ENCODE peak calls at places on chromosomes 5 and 9, in nine cellular contexts. V, H, Y, G, Q, A, I, X and L are unnamed samples.

GRCh38 chr5:174732040-174733020 is 7.9 kb downstream of the MSX2 start:
- DNase-seq in V (no peak), H (no peak), Y (no peak), G (no peak), Q (no peak), A (no peak), I (no peak), X (no peak), L (no peak)

GRCh38 chr9:84140535-84141101 is 160.0 kb downstream of the RMI1 start:
- DNase-seq in V (no peak), H (no peak), Y (no peak), G (no peak), Q (peak), A (no peak), I (peak), X (no peak), L (no peak)

GRCh38 chr5:1722877-1723276 is 76.8 kb downstream of the MRPL36 start:
- DNase-seq in V (no peak), H (no peak), Y (peak), G (no peak), Q (no peak), A (no peak), I (no peak), X (no peak), L (no peak)

GRCh38 chr5:143882520-143882919 is 70.6 kb downstream of the HMHB1 start:
- DNase-seq in V (no peak), H (no peak), Y (no peak), G (no peak), Q (no peak), A (no peak), I (no peak), X (no peak), L (no peak)

GRCh38 chr9:120869360-120869687 is 7.7 kb downstream of the PHF19 start:
- DNase-seq in V (no peak), H (no peak), Y (no peak), G (no peak), Q (no peak), A (no peak), I (no peak), X (no peak), L (no peak)

GRCh38 chr5:64532657-64533056 is 26.8 kb downstream of the RGS7BP start:
- DNase-seq in V (no peak), H (no peak), Y (no peak), G (no peak), Q (no peak), A (no peak), I (no peak), X (no peak), L (no peak)

GRCh38 chr5:59360130-59360555 is 533.4 kb downstream of the PDE4D start:
- DNase-seq in V (no peak), H (no peak), Y (no peak), G (no peak), Q (no peak), A (no peak), I (no peak), X (no peak), L (no peak)

GRCh38 chr5:126694403-126694802 is 82.5 kb upstream of the LMNB1 start:
- DNase-seq in V (no peak), H (no peak), Y (no peak), G (no peak), Q (no peak), A (no peak), I (no peak), X (no peak), L (no peak)

GRCh38 chr5:120613729-120614128 is 149.6 kb downstream of the PRR16 start:
- DNase-seq in V (no peak), H (no peak), Y (no peak), G (no peak), Q (no peak), A (no peak), I (no peak), X (no peak), L (no peak)

GRCh38 chr9:7259544-7260241 is 501.9 kb downstream of the KDM4C start:
- DNase-seq in V (no peak), H (no peak), Y (no peak), G (no peak), Q (no peak), A (no peak), I (no peak), X (no peak), L (no peak)

GRCh38 chr9:88532320-88532719 is 2.7 kb upstream of the NXNL2 start:
- DNase-seq in V (no peak), H (no peak), Y (no peak), G (no peak), Q (peak), A (no peak), I (peak), X (no peak), L (no peak)

GRCh38 chr5:173549644-173550043 is 66.8 kb downstream of the BOD1 start:
- DNase-seq in V (no peak), H (no peak), Y (no peak), G (no peak), Q (no peak), A (no peak), I (no peak), X (no peak), L (no peak)

GRCh38 chr5:38608877-38609276 is 52.4 kb upstream of the LIFR start:
- DNase-seq in V (no peak), H (no peak), Y (no peak), G (no peak), Q (no peak), A (no peak), I (no peak), X (no peak), L (no peak)

GRCh38 chr9:77507212-77507961 is 140.7 kb downstream of the GNA14 start:
- DNase-seq in V (no peak), H (no peak), Y (no peak), G (no peak), Q (no peak), A (no peak), I (no peak), X (no peak), L (no peak)

GRCh38 chr9:113661074-113661473 is 197.5 kb downstream of the RGS3 start:
- DNase-seq in V (no peak), H (no peak), Y (no peak), G (no peak), Q (no peak), A (no peak), I (no peak), X (no peak), L (no peak)

GRCh38 chr9:115261656-115262081 is 143.7 kb upstream of the TNC start:
- DNase-seq in V (no peak), H (no peak), Y (no peak), G (no peak), Q (no peak), A (no peak), I (no peak), X (peak), L (no peak)